ENCODE peak calls at places on chromosomes 3 and 15, in ten cellular contexts. F is AG04450; O is colonic mucosa; T is thyroid gland; S is A673; H is HepG2; X is ovary; N is CD8-positive, alpha-beta T cell; Y is ascending aorta; J is uterus. Z is an unnamed sample. For H3K27me3, the result is how much of the 10 kb centered on the place peaks cover.

GRCh38 chr3:75272708-75273107 is 391.4 kb upstream of the FRG2C start:
- DNase-seq in H (no peak), X (no peak), O (no peak), S (peak), F (peak), Y (no peak), J (no peak), T (no peak), N (no peak), Z (no peak)

GRCh38 chr3:194281766-194282165 is 69.4 kb downstream of the CPN2 start:
- DNase-seq in T (no peak), Y (no peak), S (no peak), H (no peak), O (no peak), J (no peak), X (no peak), N (no peak), F (no peak), Z (no peak)

GRCh38 chr3:182484184-182484583 is 309.1 kb upstream of the ATP11B start:
- DNase-seq in O (no peak), N (no peak), J (no peak), T (no peak), X (no peak), Y (no peak), H (no peak), F (no peak), S (no peak), Z (no peak)

GRCh38 chr15:33089878-33090757 is 104.4 kb downstream of the FMN1 start:
- DNase-seq in Y (no peak), F (peak), J (no peak), O (peak), N (no peak), S (peak), X (no peak), H (no peak), T (peak), Z (no peak)

GRCh38 chr15:94793641-94794040 is 562.3 kb downstream of the MCTP2 start:
- DNase-seq in O (no peak), J (no peak), S (no peak), F (peak), H (no peak), Y (no peak), X (no peak), N (no peak), T (no peak), Z (no peak)

GRCh38 chr3:125013095-125013494 is 42.7 kb downstream of the HEG1 start:
- DNase-seq in S (no peak), X (no peak), J (no peak), Y (no peak), H (no peak), O (no peak), T (no peak), F (no peak), N (no peak), Z (no peak)

GRCh38 chr3:146065573-146066006 is 95.4 kb downstream of the PLOD2 start:
- DNase-seq in X (no peak), F (peak), H (peak), J (peak), S (peak), T (no peak), O (peak), Y (no peak), N (no peak), Z (no peak)

GRCh38 chr3:66276705-66277274 is 56.0 kb downstream of the SLC25A26 start:
- DNase-seq in H (peak), N (peak), O (peak), X (peak), S (peak), F (peak), J (peak), T (peak), Y (no peak), Z (peak)

GRCh38 chr15:77418341-77419049 is 1.4 kb downstream of the PEAK1 start:
- DNase-seq in F (no peak), X (no peak), O (no peak), Y (no peak), H (no peak), J (no peak), N (no peak), T (no peak), S (no peak), Z (no peak)

GRCh38 chr3:114083112-114083511 is 26.6 kb downstream of the QTRT2 start:
- DNase-seq in T (no peak), H (no peak), N (no peak), F (no peak), O (no peak), Y (no peak), S (no peak), J (no peak), X (no peak), Z (no peak)

GRCh38 chr15:67719330-67719959 is 105.9 kb upstream of the SKOR1 start:
- DNase-seq in J (no peak), X (no peak), F (no peak), T (no peak), S (no peak), Y (no peak), O (no peak), H (no peak), N (no peak), Z (no peak)

GRCh38 chr3:95217661-95218060 is 1154.8 kb downstream of the NSUN3 start:
- DNase-seq in H (no peak), J (no peak), O (no peak), S (no peak), N (no peak), X (no peak), Y (no peak), F (no peak), T (no peak), Z (no peak)

GRCh38 chr3:58452176-58452575 is 18.5 kb upstream of the PDHB start:
- DNase-seq in Y (no peak), S (no peak), H (peak), F (no peak), J (no peak), T (no peak), N (no peak), O (no peak), X (no peak), Z (no peak)

GRCh38 chr3:177934001-177934891 is 602.0 kb upstream of the KCNMB2 start:
- DNase-seq in J (no peak), Y (no peak), X (no peak), H (peak), F (peak), N (no peak), S (no peak), O (no peak), T (peak), Z (no peak)

GRCh38 chr3:50519471-50520089 is 16.1 kb upstream of the CACNA2D2 start:
- DNase-seq in J (peak), O (peak), H (peak), T (peak), X (peak), F (no peak), Y (no peak), S (peak), N (peak), Z (peak)

GRCh38 chr3:50518441-50518840 is 15.0 kb upstream of the CACNA2D2 start:
- DNase-seq in N (no peak), S (no peak), F (no peak), H (no peak), T (no peak), O (no peak), X (no peak), Y (no peak), J (no peak), Z (no peak)

GRCh38 chr3:50516048-50516871 is 12.8 kb upstream of the CACNA2D2 start:
- DNase-seq in T (peak), H (peak), O (peak), J (peak), S (peak), X (peak), F (no peak), N (no peak), Y (no peak), Z (peak)

GRCh38 chr3:50515565-50516047 is 12.2 kb upstream of the CACNA2D2 start:
- DNase-seq in F (no peak), J (peak), N (no peak), O (peak), S (no peak), T (peak), X (peak), Y (no peak), H (peak), Z (peak)

GRCh38 chr3:50517721-50518206 is 14.3 kb upstream of the CACNA2D2 start:
- DNase-seq in S (no peak), O (no peak), F (no peak), T (no peak), Y (no peak), N (no peak), H (no peak), J (no peak), X (no peak), Z (no peak)
- H3K27me3 ChIP-seq in S (under half), O (under half), F (half or more), T (under half), Y (under half), N (under half), H (under half), J (under half), X (under half), Z (under half)

DNA sequence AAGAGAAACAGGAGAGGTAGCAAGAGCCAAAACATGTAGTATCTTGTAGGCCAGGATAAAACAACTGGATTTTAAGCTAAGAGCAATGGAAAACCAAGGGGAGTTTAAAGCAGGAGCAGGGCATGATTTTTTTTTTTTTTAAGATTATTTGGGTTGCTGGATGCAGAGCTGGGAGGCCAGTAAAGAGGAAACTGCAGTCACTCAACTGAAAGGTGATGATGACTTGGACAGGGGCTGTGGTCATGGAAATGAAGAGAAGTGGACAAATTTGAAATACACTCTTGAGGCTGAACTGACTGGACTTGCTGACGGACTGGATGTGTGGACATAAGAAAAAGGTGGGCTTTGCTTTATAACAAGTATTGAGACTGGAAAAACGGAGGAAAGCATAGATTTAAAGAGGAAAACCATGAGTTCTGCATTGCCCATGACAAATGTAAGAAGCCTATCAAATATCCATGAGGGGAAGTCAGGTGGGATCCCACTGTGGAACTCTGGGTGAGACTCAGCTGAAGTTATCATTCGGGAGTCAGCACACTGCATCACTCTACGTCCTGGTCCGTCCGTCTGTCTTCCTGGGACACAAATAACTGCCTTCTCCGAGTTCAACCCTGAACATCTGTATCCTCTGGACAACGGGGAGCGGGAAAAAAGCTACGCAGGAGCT is 688 bp downstream of the XPC start:
- DNase-seq in S (no peak), T (no peak), F (no peak), N (no peak), H (peak), J (no peak), X (no peak), O (no peak), Y (no peak), Z (no peak)
- H3K4me3 ChIP-seq in S (peak), T (peak), F (peak), N (peak), H (peak), J (peak), X (peak), O (peak), Y (peak), Z (peak)

DNA sequence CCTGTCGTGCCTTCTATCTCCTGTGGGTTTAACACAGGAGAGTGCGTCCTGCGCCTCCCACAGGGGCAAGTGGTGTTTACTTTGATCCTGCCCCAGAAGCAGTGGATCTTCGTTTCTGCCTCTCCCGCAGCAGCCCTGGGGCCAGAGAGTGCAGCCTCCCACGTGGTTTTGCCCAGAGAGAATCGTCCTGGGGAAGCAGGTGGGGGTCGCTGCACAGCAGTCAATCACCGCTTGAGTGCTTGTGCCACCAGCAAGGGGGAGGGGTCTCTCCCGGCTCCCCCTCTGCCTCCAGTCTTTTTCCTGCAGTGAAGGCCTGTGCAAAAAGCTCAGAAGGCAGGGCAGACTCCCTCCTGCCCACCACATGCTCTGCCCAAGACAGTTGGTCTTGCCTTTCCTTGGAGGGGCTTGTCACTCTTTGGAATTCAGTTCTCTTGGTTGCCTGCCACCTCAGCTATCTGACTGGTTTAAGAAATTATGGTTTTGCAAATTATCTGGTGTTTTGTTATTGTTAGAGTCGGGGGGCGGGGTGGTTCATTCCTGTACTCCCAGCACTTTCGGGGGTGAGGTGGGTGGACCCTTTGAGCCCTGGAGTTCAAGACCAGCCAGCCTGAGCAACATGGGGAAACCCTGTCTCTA is 26.9 kb downstream of the STOML1 start:
- DNase-seq in O (no peak), X (no peak), T (no peak), F (no peak), J (no peak), Y (no peak), H (no peak), N (no peak), S (no peak), Z (no peak)
- H3K27ac ChIP-seq in O (no peak), X (no peak), T (no peak), F (peak), J (no peak), Y (no peak), H (no peak), N (no peak), S (no peak), Z (no peak)

DNA sequence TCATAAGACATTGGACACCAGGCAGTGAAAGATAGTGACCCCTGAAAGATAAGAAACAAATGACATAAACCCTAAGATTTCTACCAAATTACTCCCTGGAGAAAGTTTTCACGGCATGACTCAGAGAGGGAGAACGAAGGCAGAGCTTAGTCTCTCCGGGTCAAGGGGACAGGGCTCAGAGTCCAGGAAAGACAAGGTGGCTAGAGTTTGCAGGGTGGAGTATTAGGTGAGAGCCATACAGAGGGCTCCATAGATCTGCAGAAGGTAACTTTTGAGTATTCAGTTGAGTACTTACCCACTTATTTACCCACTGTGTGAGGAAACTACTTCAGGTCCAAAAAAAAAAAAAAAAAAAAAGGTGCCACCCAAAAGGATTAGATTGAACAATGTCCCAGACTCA is 143.2 kb downstream of the C3orf70 start:
- DNase-seq in O (no peak), J (no peak), S (no peak), F (no peak), H (no peak), N (no peak), T (no peak), Y (no peak), X (no peak), Z (no peak)
- H3K27me3 ChIP-seq in O (under half), J (under half), S (under half), F (under half), H (under half), N (under half), T (under half), Y (under half), X (under half), Z (under half)

GRCh38 chr3:189368384-189368783 is 196.6 kb downstream of the TPRG1 start:
- DNase-seq in S (no peak), N (no peak), X (no peak), J (no peak), H (no peak), T (no peak), O (no peak), F (no peak), Y (no peak), Z (no peak)
- H3K4me3 ChIP-seq in S (no peak), N (no peak), X (no peak), J (no peak), H (no peak), T (no peak), O (no peak), F (no peak), Y (no peak), Z (no peak)

DNA sequence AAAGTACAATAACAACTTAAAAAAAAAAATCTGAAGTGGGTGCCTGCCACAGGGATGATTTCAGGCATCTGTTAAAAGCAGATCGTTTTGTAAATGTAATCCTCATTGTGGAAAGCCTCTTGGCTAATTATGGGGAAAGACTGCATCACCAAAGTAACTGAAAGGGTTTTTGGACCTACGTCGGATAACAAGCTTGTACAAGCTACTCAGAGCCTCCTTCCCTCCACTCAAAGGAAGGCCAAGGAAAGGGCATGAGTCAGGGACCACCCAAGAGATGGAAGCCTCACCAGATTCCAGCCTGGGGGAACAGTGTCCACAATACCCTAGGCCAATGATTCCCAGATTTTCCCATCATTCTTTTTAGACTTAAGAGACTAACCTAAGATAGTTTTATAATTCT is 84.3 kb downstream of the ATP1B3 start:
- DNase-seq in T (no peak), X (no peak), H (no peak), J (no peak), O (no peak), F (no peak), S (no peak), Y (no peak), N (no peak), Z (no peak)
- H3K27ac ChIP-seq in T (peak), X (no peak), H (no peak), J (peak), O (no peak), F (peak), S (no peak), Y (peak), N (no peak), Z (peak)

DNA sequence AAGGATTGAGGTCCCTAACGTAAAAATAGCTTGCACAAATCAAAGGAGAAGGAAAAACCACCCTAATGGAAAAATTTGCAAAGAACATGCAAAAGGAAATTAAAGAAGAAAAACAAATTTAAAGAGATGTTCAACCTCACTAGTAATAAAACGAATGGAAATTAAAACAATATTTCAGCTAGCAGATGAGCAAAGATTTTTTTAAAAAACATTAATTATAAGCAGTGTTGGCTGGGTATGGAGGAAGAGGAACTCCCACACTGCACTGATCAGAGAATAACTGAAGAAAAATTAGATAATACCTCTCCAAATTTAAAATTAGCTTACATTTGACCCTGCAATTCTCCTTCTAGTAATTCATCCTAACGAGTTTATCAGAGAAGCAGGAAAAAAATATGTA is 109.8 kb downstream of the ST8SIA2 start:
- DNase-seq in H (no peak), J (no peak), Y (no peak), X (no peak), N (no peak), O (no peak), S (no peak), T (no peak), F (no peak), Z (no peak)
- H3K27me3 ChIP-seq in H (under half), J (under half), Y (under half), X (under half), N (under half), O (under half), S (under half), T (under half), F (under half), Z (under half)

GRCh38 chr3:12809435-12809834 is 13.0 kb downstream of the CAND2 start:
- DNase-seq in O (no peak), X (no peak), F (no peak), S (no peak), J (no peak), H (no peak), T (no peak), Y (no peak), N (no peak), Z (no peak)
- H3K4me3 ChIP-seq in O (no peak), X (peak), F (no peak), S (peak), J (peak), H (peak), T (no peak), Y (peak), N (no peak), Z (no peak)

DNA sequence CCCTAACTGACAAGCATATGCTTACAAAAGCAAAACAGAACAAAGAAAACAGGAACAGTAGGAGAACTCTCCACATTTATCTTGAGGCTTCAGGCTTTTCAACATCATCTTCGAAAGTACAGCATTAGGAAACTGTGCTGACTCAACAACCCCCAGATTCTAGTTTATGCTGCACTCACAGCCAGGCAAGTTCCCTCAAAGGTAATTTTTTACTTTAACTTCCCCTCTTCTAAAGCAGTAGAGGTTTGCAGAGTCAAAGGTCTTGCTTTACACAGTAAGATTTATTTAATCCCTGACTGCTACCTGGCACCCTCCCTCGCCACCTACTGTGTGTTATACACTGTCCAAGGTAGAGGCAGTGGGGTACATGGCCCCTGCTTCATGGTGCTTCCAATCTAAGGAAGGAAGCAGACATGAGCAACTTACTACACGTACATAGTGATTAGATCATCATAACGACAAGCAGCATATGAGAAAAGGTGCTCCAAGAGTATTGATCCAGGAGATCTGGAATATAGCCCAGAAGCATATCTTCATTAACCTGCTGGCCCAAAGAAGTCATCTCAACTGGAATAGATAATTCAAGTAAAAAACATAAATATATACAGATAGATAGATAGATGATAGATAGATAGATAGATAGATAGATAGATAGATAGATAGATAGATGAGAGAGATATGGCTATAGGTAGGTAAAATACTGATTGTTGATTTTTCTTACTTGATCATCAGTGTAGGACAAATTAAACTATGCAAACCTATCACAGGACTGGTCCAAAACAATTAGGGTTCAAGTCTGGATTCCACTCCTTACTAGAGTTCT is 83.9 kb downstream of the TNIK start:
- DNase-seq in S (no peak), H (no peak), J (no peak), F (no peak), N (no peak), X (no peak), T (no peak), O (no peak), Y (no peak), Z (no peak)
- H3K27ac ChIP-seq in S (no peak), H (no peak), J (no peak), F (peak), N (no peak), X (no peak), T (peak), O (peak), Y (no peak), Z (no peak)

Z was measured in lung.